ENCODE peak calls at places on chromosomes 4 and X, in nine cellular contexts. One of them, this sample, is unnamed.

GRCh38 chr4:11739992-11740391 is 311.3 kb upstream of the HS3ST1 start:
- DNase-seq in mucosa of descending colon: no peak
- DNase-seq in H7: no peak
- DNase-seq in ovary: no peak
- DNase-seq in bronchial epithelial cell: no peak
- DNase-seq in mammary epithelial cell: no peak
- DNase-seq in lower lobe of right lung: no peak
- DNase-seq in IMR-90: peak; percentile 65
- DNase-seq in transverse colon: no peak
- DNase-seq in this sample: no peak

GRCh38 chr4:85938062-85938461 is 421.8 kb downstream of the MAPK10 start:
- DNase-seq in mucosa of descending colon: no peak
- DNase-seq in H7: no peak
- DNase-seq in ovary: no peak
- DNase-seq in bronchial epithelial cell: no peak
- DNase-seq in mammary epithelial cell: no peak
- DNase-seq in lower lobe of right lung: no peak
- DNase-seq in IMR-90: no peak
- DNase-seq in transverse colon: no peak
- DNase-seq in this sample: no peak

GRCh38 chr4:5924466-5925125 is 31.7 kb upstream of the CRMP1 start:
- DNase-seq in mucosa of descending colon: no peak
- DNase-seq in H7: no peak
- DNase-seq in ovary: no peak
- DNase-seq in bronchial epithelial cell: no peak
- DNase-seq in mammary epithelial cell: no peak
- DNase-seq in lower lobe of right lung: no peak
- DNase-seq in IMR-90: no peak
- DNase-seq in transverse colon: no peak
- DNase-seq in this sample: no peak

GRCh38 chr4:84995386-84995785 is 28.9 kb upstream of the WDFY3 start:
- DNase-seq in mucosa of descending colon: no peak
- DNase-seq in H7: no peak
- DNase-seq in ovary: no peak
- DNase-seq in bronchial epithelial cell: no peak
- DNase-seq in mammary epithelial cell: no peak
- DNase-seq in lower lobe of right lung: no peak
- DNase-seq in IMR-90: no peak
- DNase-seq in transverse colon: no peak
- DNase-seq in this sample: peak; percentile 9

GRCh38 chrX:40107291-40108083 is 9.7 kb upstream of the BCOR start:
- DNase-seq in mucosa of descending colon: peak; percentile 85
- DNase-seq in H7: peak; percentile 83
- DNase-seq in ovary: peak; percentile 46
- DNase-seq in bronchial epithelial cell: no peak
- DNase-seq in mammary epithelial cell: no peak
- DNase-seq in lower lobe of right lung: peak; percentile 81
- DNase-seq in IMR-90: no peak
- DNase-seq in transverse colon: peak; percentile 72
- DNase-seq in this sample: no peak

GRCh38 chr4:160450861-160451260 is 1348.0 kb downstream of the RAPGEF2 start:
- DNase-seq in mucosa of descending colon: no peak
- DNase-seq in H7: no peak
- DNase-seq in ovary: no peak
- DNase-seq in bronchial epithelial cell: no peak
- DNase-seq in mammary epithelial cell: no peak
- DNase-seq in lower lobe of right lung: no peak
- DNase-seq in IMR-90: no peak
- DNase-seq in transverse colon: no peak
- DNase-seq in this sample: no peak

GRCh38 chrX:120302434-120302833 is 8.8 kb downstream of the TMEM255A start:
- DNase-seq in mucosa of descending colon: peak; percentile 68
- DNase-seq in H7: no peak
- DNase-seq in ovary: no peak
- DNase-seq in bronchial epithelial cell: no peak
- DNase-seq in mammary epithelial cell: peak; percentile 6
- DNase-seq in lower lobe of right lung: peak; percentile 66
- DNase-seq in IMR-90: no peak
- DNase-seq in transverse colon: peak; percentile 37
- DNase-seq in this sample: no peak

GRCh38 chr4:104592894-104593470 is 98.3 kb upstream of the CXXC4 start:
- DNase-seq in mucosa of descending colon: no peak
- DNase-seq in H7: no peak
- DNase-seq in ovary: no peak
- DNase-seq in bronchial epithelial cell: no peak
- DNase-seq in mammary epithelial cell: no peak
- DNase-seq in lower lobe of right lung: no peak
- DNase-seq in IMR-90: peak; percentile 0
- DNase-seq in transverse colon: no peak
- DNase-seq in this sample: no peak

GRCh38 chrX:130909469-130910136 is 6.6 kb upstream of the ENOX2 start:
- DNase-seq in mucosa of descending colon: no peak
- DNase-seq in H7: no peak
- DNase-seq in ovary: no peak
- DNase-seq in bronchial epithelial cell: no peak
- DNase-seq in mammary epithelial cell: no peak
- DNase-seq in lower lobe of right lung: no peak
- DNase-seq in IMR-90: no peak
- DNase-seq in transverse colon: no peak
- DNase-seq in this sample: peak; percentile 29

GRCh38 chrX:21747523-21747922 is 10.4 kb downstream of the SMPX start:
- DNase-seq in mucosa of descending colon: no peak
- DNase-seq in H7: peak; percentile 12
- DNase-seq in ovary: no peak
- DNase-seq in bronchial epithelial cell: no peak
- DNase-seq in mammary epithelial cell: no peak
- DNase-seq in lower lobe of right lung: no peak
- DNase-seq in IMR-90: no peak
- DNase-seq in transverse colon: no peak
- DNase-seq in this sample: no peak

GRCh38 chrX:20144491-20144890 is 2.9 kb upstream of the EIF1AX start:
- DNase-seq in mucosa of descending colon: no peak
- DNase-seq in H7: no peak
- DNase-seq in ovary: no peak
- DNase-seq in bronchial epithelial cell: peak; percentile 69
- DNase-seq in mammary epithelial cell: peak; percentile 73
- DNase-seq in lower lobe of right lung: no peak
- DNase-seq in IMR-90: peak; percentile 82
- DNase-seq in transverse colon: no peak
- DNase-seq in this sample: no peak

GRCh38 chr4:32161382-32161781 is 1441.2 kb downstream of the PCDH7 start:
- DNase-seq in mucosa of descending colon: no peak
- DNase-seq in H7: no peak
- DNase-seq in ovary: no peak
- DNase-seq in bronchial epithelial cell: peak; percentile 84
- DNase-seq in mammary epithelial cell: peak; percentile 59
- DNase-seq in lower lobe of right lung: no peak
- DNase-seq in IMR-90: peak; percentile 48
- DNase-seq in transverse colon: no peak
- DNase-seq in this sample: no peak

GRCh38 chrX:45184211-45184610 is 16.5 kb downstream of the DIPK2B start:
- DNase-seq in mucosa of descending colon: no peak
- DNase-seq in H7: no peak
- DNase-seq in ovary: no peak
- DNase-seq in bronchial epithelial cell: no peak
- DNase-seq in mammary epithelial cell: no peak
- DNase-seq in lower lobe of right lung: no peak
- DNase-seq in IMR-90: no peak
- DNase-seq in transverse colon: no peak
- DNase-seq in this sample: no peak

GRCh38 chr4:184383497-184384055 is 90.8 kb downstream of the IRF2 start:
- DNase-seq in mucosa of descending colon: no peak
- DNase-seq in H7: no peak
- DNase-seq in ovary: no peak
- DNase-seq in bronchial epithelial cell: peak; percentile 98
- DNase-seq in mammary epithelial cell: peak; percentile 97
- DNase-seq in lower lobe of right lung: no peak
- DNase-seq in IMR-90: peak; percentile 99
- DNase-seq in transverse colon: peak; percentile 32
- DNase-seq in this sample: peak; percentile 88
- H3K4me3 ChIP-seq in mucosa of descending colon: no peak overlapping the region
- H3K4me3 ChIP-seq in H7: no peak overlapping the region
- H3K4me3 ChIP-seq in ovary: peak overlapping the region; percentile 26
- H3K4me3 ChIP-seq in bronchial epithelial cell: peak overlapping the region; percentile 26
- H3K4me3 ChIP-seq in mammary epithelial cell: peak overlapping the region; percentile 45
- H3K4me3 ChIP-seq in lower lobe of right lung: peak overlapping the region; percentile 37
- H3K4me3 ChIP-seq in IMR-90: peak overlapping the region; percentile 17
- H3K4me3 ChIP-seq in transverse colon: peak overlapping the region; percentile 25
- H3K4me3 ChIP-seq in this sample: peak overlapping the region; percentile 25

GRCh38 chr4:152850377-152850776 is 70.6 kb downstream of the ARFIP1 start:
- DNase-seq in mucosa of descending colon: peak; percentile 24
- DNase-seq in H7: peak; percentile 34
- DNase-seq in ovary: no peak
- DNase-seq in bronchial epithelial cell: peak; percentile 90
- DNase-seq in mammary epithelial cell: peak; percentile 83
- DNase-seq in lower lobe of right lung: peak; percentile 66
- DNase-seq in IMR-90: peak; percentile 54
- DNase-seq in transverse colon: no peak
- DNase-seq in this sample: no peak
- H3K4me3 ChIP-seq in mucosa of descending colon: no peak overlapping the region
- H3K4me3 ChIP-seq in H7: no peak overlapping the region
- H3K4me3 ChIP-seq in ovary: no peak overlapping the region
- H3K4me3 ChIP-seq in bronchial epithelial cell: no peak overlapping the region
- H3K4me3 ChIP-seq in mammary epithelial cell: no peak overlapping the region
- H3K4me3 ChIP-seq in lower lobe of right lung: no peak overlapping the region
- H3K4me3 ChIP-seq in IMR-90: no peak overlapping the region
- H3K4me3 ChIP-seq in transverse colon: no peak overlapping the region
- H3K4me3 ChIP-seq in this sample: no peak overlapping the region

DNA sequence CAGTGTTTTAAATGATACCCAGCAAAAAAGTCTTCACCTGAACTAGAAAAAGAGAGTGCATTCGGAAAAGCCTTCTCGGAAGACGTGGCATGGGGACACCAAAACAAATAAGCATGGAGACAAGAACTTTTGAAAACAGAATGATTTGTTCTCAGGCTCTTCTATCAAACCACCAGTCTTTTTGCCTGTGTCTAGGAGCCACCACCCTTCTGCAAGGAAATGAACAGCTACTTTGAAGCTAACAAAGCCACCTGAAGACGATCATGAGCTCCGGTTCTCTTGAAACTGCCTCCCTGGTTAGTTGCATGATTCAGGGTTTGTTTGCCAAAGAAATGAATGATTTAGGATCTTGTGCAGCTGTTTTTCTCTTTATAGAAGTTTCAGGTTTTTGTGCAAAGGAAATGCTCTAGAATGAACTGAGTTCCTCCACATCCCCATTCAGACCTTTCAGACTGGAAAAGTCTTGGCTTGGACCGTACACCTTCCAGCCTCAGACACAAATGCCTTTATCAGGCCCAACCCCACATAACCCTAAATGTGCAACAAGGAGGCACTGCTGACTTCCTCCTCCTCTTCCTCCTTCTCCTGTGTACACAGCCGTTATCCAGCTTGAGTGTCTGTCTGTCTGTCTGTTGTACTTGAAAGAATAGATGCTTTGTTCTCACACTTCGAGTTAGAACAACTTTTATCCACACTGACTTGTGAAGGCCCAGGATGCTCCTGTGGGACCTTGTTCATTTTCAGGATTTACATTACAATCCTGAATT is 334.9 kb upstream of the KLF3 start:
- DNase-seq in mucosa of descending colon: no peak
- DNase-seq in H7: no peak
- DNase-seq in ovary: no peak
- DNase-seq in bronchial epithelial cell: no peak
- DNase-seq in mammary epithelial cell: no peak
- DNase-seq in lower lobe of right lung: no peak
- DNase-seq in IMR-90: no peak
- DNase-seq in transverse colon: no peak
- DNase-seq in this sample: no peak
- H3K4me3 ChIP-seq in mucosa of descending colon: no peak overlapping the region
- H3K4me3 ChIP-seq in H7: no peak overlapping the region
- H3K4me3 ChIP-seq in ovary: no peak overlapping the region
- H3K4me3 ChIP-seq in bronchial epithelial cell: no peak overlapping the region
- H3K4me3 ChIP-seq in mammary epithelial cell: no peak overlapping the region
- H3K4me3 ChIP-seq in lower lobe of right lung: no peak overlapping the region
- H3K4me3 ChIP-seq in IMR-90: no peak overlapping the region
- H3K4me3 ChIP-seq in transverse colon: no peak overlapping the region
- H3K4me3 ChIP-seq in this sample: no peak overlapping the region

DNA sequence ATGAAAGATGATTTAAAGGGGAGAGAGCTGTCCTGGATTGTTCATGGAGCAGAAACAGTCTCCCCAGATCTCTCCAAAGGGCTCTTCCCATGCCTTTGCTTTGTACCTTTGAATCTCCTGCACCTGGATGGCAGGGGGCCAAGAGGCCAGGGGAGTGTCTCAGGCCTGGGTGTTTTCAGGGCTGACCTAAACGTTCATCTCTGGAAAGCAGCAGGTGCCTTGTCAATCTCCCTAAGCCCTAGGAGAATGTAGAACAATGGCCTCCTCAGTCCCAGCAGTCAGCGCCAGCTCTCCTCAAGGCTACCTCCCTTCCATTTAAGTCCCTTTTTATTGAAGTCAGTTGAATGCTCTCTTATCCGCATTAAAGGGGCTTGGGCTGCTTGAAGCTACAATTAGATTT is 31.2 kb upstream of the NSUN7 start:
- DNase-seq in mucosa of descending colon: peak; percentile 85
- DNase-seq in H7: peak; percentile 39
- DNase-seq in ovary: no peak
- DNase-seq in bronchial epithelial cell: no peak
- DNase-seq in mammary epithelial cell: no peak
- DNase-seq in lower lobe of right lung: no peak
- DNase-seq in IMR-90: no peak
- DNase-seq in transverse colon: peak; percentile 82
- DNase-seq in this sample: no peak
- H3K4me3 ChIP-seq in mucosa of descending colon: no peak overlapping the region
- H3K4me3 ChIP-seq in H7: no peak overlapping the region
- H3K4me3 ChIP-seq in ovary: no peak overlapping the region
- H3K4me3 ChIP-seq in bronchial epithelial cell: no peak overlapping the region
- H3K4me3 ChIP-seq in mammary epithelial cell: no peak overlapping the region
- H3K4me3 ChIP-seq in lower lobe of right lung: no peak overlapping the region
- H3K4me3 ChIP-seq in IMR-90: no peak overlapping the region
- H3K4me3 ChIP-seq in transverse colon: no peak overlapping the region
- H3K4me3 ChIP-seq in this sample: no peak overlapping the region

DNA sequence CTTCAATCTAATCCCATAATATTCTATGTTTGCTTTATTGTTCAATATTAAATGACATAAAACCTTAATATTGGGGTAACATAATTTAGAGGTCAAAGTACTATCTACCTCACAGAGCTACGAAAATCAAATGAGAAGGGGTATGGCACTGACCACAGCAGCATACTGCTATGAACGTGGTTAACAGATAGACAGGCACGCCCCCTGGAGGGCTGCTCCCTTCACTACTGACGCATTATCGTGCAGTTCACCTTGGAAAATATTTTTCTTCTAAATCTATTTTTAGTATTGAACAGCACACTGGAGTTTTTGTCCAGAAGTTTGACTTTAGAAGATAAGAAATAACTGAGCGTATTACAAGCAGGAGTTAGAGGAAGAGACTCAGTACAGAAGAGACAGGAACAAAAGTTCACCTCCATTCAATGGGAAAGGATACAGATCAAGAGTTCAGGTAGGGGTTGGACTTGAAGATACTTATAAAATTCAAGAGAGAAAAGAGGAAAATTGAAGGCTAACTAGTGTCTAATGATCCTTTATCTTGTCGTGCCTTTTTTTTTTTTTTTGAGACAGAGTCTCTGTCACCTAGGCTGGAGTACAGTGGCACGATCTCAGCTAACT is 22.7 kb downstream of the MAP9 start:
- DNase-seq in mucosa of descending colon: no peak
- DNase-seq in H7: no peak
- DNase-seq in ovary: peak; percentile 75
- DNase-seq in bronchial epithelial cell: peak; percentile 30
- DNase-seq in mammary epithelial cell: peak; percentile 14
- DNase-seq in lower lobe of right lung: peak; percentile 70
- DNase-seq in IMR-90: peak; percentile 46
- DNase-seq in transverse colon: peak; percentile 64
- DNase-seq in this sample: no peak
- H3K4me3 ChIP-seq in mucosa of descending colon: no peak overlapping the region
- H3K4me3 ChIP-seq in H7: no peak overlapping the region
- H3K4me3 ChIP-seq in ovary: no peak overlapping the region
- H3K4me3 ChIP-seq in bronchial epithelial cell: no peak overlapping the region
- H3K4me3 ChIP-seq in mammary epithelial cell: no peak overlapping the region
- H3K4me3 ChIP-seq in lower lobe of right lung: no peak overlapping the region
- H3K4me3 ChIP-seq in IMR-90: no peak overlapping the region
- H3K4me3 ChIP-seq in transverse colon: no peak overlapping the region
- H3K4me3 ChIP-seq in this sample: no peak overlapping the region

This sample was measured in astrocyte of the cerebellum.